ENCODE peak calls at places on chromosomes 6 and 20, in four cellular contexts. One of them, this sample, is unnamed.

GRCh38 chr20:36085686-36086267 is 68.8 kb upstream of the EPB41L1 start:
- DNase-seq in HepG2: peak; percentile 72
- DNase-seq in K562: peak; percentile 69
- DNase-seq in A549: peak; percentile 98
- DNase-seq in this sample: no peak

GRCh38 chr6:157328108-157328692 is 4.9 kb upstream of the TMEM242 start:
- DNase-seq in K562: no peak
- DNase-seq in A549: no peak
- DNase-seq in HepG2: no peak
- DNase-seq in this sample: no peak

GRCh38 chr6:98828991-98829411 is 5.4 kb upstream of the POU3F2 start:
- DNase-seq in K562: no peak
- DNase-seq in HepG2: no peak
- DNase-seq in A549: no peak
- DNase-seq in this sample: peak; percentile 36

GRCh38 chr6:1612902-1613301 is 3.2 kb downstream of the FOXC1 start:
- DNase-seq in A549: no peak
- DNase-seq in HepG2: no peak
- DNase-seq in K562: no peak
- DNase-seq in this sample: no peak

GRCh38 chr6:119296036-119297035 is 53.2 kb downstream of the MAN1A1 start:
- DNase-seq in HepG2: no peak
- DNase-seq in K562: no peak
- DNase-seq in A549: no peak
- DNase-seq in this sample: no peak

GRCh38 chr6:69719602-69720193 is 77.1 kb downstream of the LMBRD1 start:
- DNase-seq in A549: peak; percentile 19
- DNase-seq in K562: peak; percentile 11
- DNase-seq in HepG2: peak; percentile 21
- DNase-seq in this sample: no peak

GRCh38 chr20:1154734-1155133 is 30.0 kb downstream of the TMEM74B start:
- DNase-seq in HepG2: no peak
- DNase-seq in A549: no peak
- DNase-seq in K562: no peak
- DNase-seq in this sample: no peak

GRCh38 chr6:101663099-101663498 is 269.6 kb downstream of the GRIK2 start:
- DNase-seq in HepG2: no peak
- DNase-seq in K562: no peak
- DNase-seq in A549: no peak
- DNase-seq in this sample: no peak

GRCh38 chr6:10235339-10235738 is 179.5 kb downstream of the TFAP2A start:
- DNase-seq in A549: no peak
- DNase-seq in HepG2: no peak
- DNase-seq in K562: no peak
- DNase-seq in this sample: no peak

GRCh38 chr6:10237284-10238043 is 177.4 kb downstream of the TFAP2A start:
- DNase-seq in A549: peak; percentile 78
- DNase-seq in HepG2: no peak
- DNase-seq in K562: no peak
- DNase-seq in this sample: no peak
- TF ChIP-seq HMGXB4 in A549: no peak
- TF ChIP-seq HMGXB4 in HepG2: no peak
- TF ChIP-seq HMGXB4 in K562: no peak
- TF ChIP-seq HMGXB4 in this sample: no peak

GRCh38 chr20:46572181-46572580 is 21.7 kb upstream of the OCSTAMP start:
- DNase-seq in K562: no peak
- DNase-seq in A549: no peak
- DNase-seq in HepG2: no peak
- DNase-seq in this sample: no peak
- TF ChIP-seq HMGXB4 in K562: no peak
- TF ChIP-seq HMGXB4 in A549: no peak
- TF ChIP-seq HMGXB4 in HepG2: no peak
- TF ChIP-seq HMGXB4 in this sample: no peak

DNA sequence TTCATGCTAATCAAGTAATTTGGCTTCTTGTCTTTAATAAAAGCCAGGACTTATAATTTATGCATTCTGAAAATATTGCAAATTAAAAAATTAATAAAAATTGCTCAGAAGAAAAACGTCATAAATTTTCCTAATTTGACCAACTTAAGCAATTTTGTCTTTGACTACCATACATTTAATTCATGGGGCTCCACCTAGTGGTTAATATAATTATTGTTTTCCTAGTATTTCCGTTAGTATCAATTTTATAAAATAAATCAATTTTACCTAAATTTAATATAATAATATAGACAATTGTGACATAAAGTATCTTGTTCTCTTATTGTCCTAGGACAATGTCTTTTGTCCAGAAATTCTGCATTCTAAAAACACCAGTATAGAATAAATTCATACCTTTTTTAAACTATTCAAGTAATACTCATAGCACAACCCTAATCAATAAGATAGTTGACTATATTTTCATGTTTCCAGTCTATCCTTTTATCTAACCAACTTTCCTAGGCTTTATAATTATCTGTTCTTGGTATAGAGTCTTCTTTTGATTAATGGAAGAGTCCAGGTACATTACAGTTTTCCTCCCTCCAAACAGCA is 319.9 kb downstream of the TRDN start:
- DNase-seq in HepG2: peak; percentile 9
- DNase-seq in A549: peak; percentile 8
- DNase-seq in K562: peak; percentile 22
- DNase-seq in this sample: no peak
- TF ChIP-seq HMGXB4 in HepG2: no peak
- TF ChIP-seq HMGXB4 in A549: no peak
- TF ChIP-seq HMGXB4 in K562: no peak
- TF ChIP-seq HMGXB4 in this sample: no peak

GRCh38 chr6:7954477-7955200 is 44.1 kb upstream of the TXNDC5 start:
- DNase-seq in A549: no peak
- DNase-seq in HepG2: no peak
- DNase-seq in K562: no peak
- DNase-seq in this sample: no peak

GRCh38 chr6:7959453-7959852 is 48.9 kb upstream of the TXNDC5 start:
- DNase-seq in HepG2: no peak
- DNase-seq in K562: no peak
- DNase-seq in A549: no peak
- DNase-seq in this sample: no peak

GRCh38 chr6:7960848-7961247 is 50.3 kb upstream of the TXNDC5 start:
- DNase-seq in HepG2: no peak
- DNase-seq in A549: no peak
- DNase-seq in K562: no peak
- DNase-seq in this sample: no peak

GRCh38 chr6:7960141-7960540 is 49.6 kb upstream of the TXNDC5 start:
- DNase-seq in HepG2: no peak
- DNase-seq in K562: no peak
- DNase-seq in A549: no peak
- DNase-seq in this sample: no peak

DNA sequence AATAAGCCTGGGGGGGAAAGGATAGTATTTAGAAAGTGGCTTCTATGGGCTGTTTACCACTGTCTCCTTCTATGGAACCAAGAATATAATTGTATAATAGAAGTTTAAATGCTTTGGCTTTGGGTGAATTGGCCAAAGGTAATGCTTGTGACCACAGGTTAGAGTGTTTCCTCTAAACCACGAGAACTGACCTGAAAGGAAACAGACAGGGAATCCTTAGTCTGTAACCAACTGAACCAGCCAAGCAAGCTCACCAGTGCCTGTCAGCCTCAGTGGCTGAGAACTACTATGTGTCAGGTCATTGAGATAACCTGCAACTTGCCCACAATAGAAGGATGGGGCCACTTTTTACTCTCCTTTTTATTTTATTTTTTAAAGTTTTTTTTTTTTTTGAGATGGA is 47.9 kb upstream of the TXNDC5 start:
- DNase-seq in A549: no peak
- DNase-seq in K562: no peak
- DNase-seq in HepG2: no peak
- DNase-seq in this sample: no peak
- TF ChIP-seq HMGXB4 in A549: no peak
- TF ChIP-seq HMGXB4 in K562: no peak
- TF ChIP-seq HMGXB4 in HepG2: no peak
- TF ChIP-seq HMGXB4 in this sample: no peak

GRCh38 chr6:154932562-154933027 is 62.5 kb upstream of the TIAM2 start:
- DNase-seq in HepG2: peak; percentile 85
- DNase-seq in A549: peak; percentile 17
- DNase-seq in K562: no peak
- DNase-seq in this sample: no peak
- TF ChIP-seq HMGXB4 in HepG2: no peak
- TF ChIP-seq HMGXB4 in A549: no peak
- TF ChIP-seq HMGXB4 in K562: no peak
- TF ChIP-seq HMGXB4 in this sample: no peak